ENCODE peak calls at places on chromosomes 5 and 9, in four cellular contexts. One of them, this sample, is unnamed.

GRCh38 chr5:72369301-72370079 is 49.3 kb downstream of the PTCD2 start:
- DNase-seq in psoas muscle: no peak
- DNase-seq in NCI-H82: no peak
- DNase-seq in C1 segment of cervical spinal cord: no peak
- DNase-seq in this sample: no peak

GRCh38 chr5:81971086-81971693 is 633 bp upstream of the ATG10 start:
- DNase-seq in psoas muscle: no peak
- DNase-seq in NCI-H82: peak
- DNase-seq in C1 segment of cervical spinal cord: no peak
- DNase-seq in this sample: no peak

GRCh38 chr5:17910318-17910717 is 276.1 kb downstream of the TAF11L14 start:
- DNase-seq in psoas muscle: no peak
- DNase-seq in NCI-H82: no peak
- DNase-seq in C1 segment of cervical spinal cord: no peak
- DNase-seq in this sample: no peak

GRCh38 chr9:130872511-130872910 is 24.1 kb downstream of the QRFP start:
- DNase-seq in psoas muscle: no peak
- DNase-seq in NCI-H82: no peak
- DNase-seq in C1 segment of cervical spinal cord: no peak
- DNase-seq in this sample: peak

GRCh38 chr9:127786773-127787123 is 914 bp downstream of the CDK9 start:
- DNase-seq in psoas muscle: no peak
- DNase-seq in NCI-H82: no peak
- DNase-seq in C1 segment of cervical spinal cord: no peak
- DNase-seq in this sample: peak

GRCh38 chr9:130073373-130073772 is 19.7 kb downstream of the GPR107 start:
- DNase-seq in psoas muscle: no peak
- DNase-seq in NCI-H82: no peak
- DNase-seq in C1 segment of cervical spinal cord: no peak
- DNase-seq in this sample: no peak

GRCh38 chr9:90814355-90814754 is 12.7 kb downstream of the SYK start:
- DNase-seq in psoas muscle: no peak
- DNase-seq in NCI-H82: no peak
- DNase-seq in C1 segment of cervical spinal cord: no peak
- DNase-seq in this sample: no peak

GRCh38 chr5:61790678-61791077 is 458.6 kb downstream of the ZSWIM6 start:
- DNase-seq in psoas muscle: no peak
- DNase-seq in NCI-H82: peak
- DNase-seq in C1 segment of cervical spinal cord: no peak
- DNase-seq in this sample: no peak

GRCh38 chr5:56402273-56403223 is 169.4 kb upstream of the ANKRD55 start:
- DNase-seq in psoas muscle: no peak
- DNase-seq in NCI-H82: peak
- DNase-seq in C1 segment of cervical spinal cord: no peak
- DNase-seq in this sample: no peak

GRCh38 chr5:78647411-78647818 is 1.2 kb downstream of the LHFPL2 start:
- DNase-seq in psoas muscle: no peak
- DNase-seq in NCI-H82: peak
- DNase-seq in C1 segment of cervical spinal cord: peak
- DNase-seq in this sample: peak

GRCh38 chr9:99162759-99163364 is 57.9 kb downstream of the TGFBR1 start:
- DNase-seq in psoas muscle: no peak
- DNase-seq in NCI-H82: peak
- DNase-seq in C1 segment of cervical spinal cord: no peak
- DNase-seq in this sample: no peak

GRCh38 chr9:2260401-2261306 is 245.5 kb downstream of the SMARCA2 start:
- DNase-seq in psoas muscle: no peak
- DNase-seq in NCI-H82: no peak
- DNase-seq in C1 segment of cervical spinal cord: no peak
- DNase-seq in this sample: no peak

GRCh38 chr9:34623386-34624235 is 3.3 kb upstream of the DCTN3 start:
- DNase-seq in psoas muscle: no peak
- DNase-seq in NCI-H82: no peak
- DNase-seq in C1 segment of cervical spinal cord: no peak
- DNase-seq in this sample: no peak

GRCh38 chr9:29078063-29078660 is 1504.9 kb upstream of the C9orf72 start:
- DNase-seq in psoas muscle: no peak
- DNase-seq in NCI-H82: no peak
- DNase-seq in C1 segment of cervical spinal cord: no peak
- DNase-seq in this sample: no peak

GRCh38 chr5:138035605-138036537 is 3.0 kb upstream of the FAM13B start:
- DNase-seq in psoas muscle: peak
- DNase-seq in NCI-H82: peak
- DNase-seq in C1 segment of cervical spinal cord: peak
- DNase-seq in this sample: peak

GRCh38 chr5:17113174-17113941 is 104.1 kb upstream of the BASP1 start:
- DNase-seq in psoas muscle: no peak
- DNase-seq in NCI-H82: no peak
- DNase-seq in C1 segment of cervical spinal cord: no peak
- DNase-seq in this sample: no peak

GRCh38 chr5:155052532-155052931 is 39.0 kb downstream of the KIF4B start:
- DNase-seq in psoas muscle: no peak
- DNase-seq in NCI-H82: no peak
- DNase-seq in C1 segment of cervical spinal cord: no peak
- DNase-seq in this sample: no peak

GRCh38 chr9:109258619-109259321 is 62.1 kb downstream of the EPB41L4B start:
- DNase-seq in psoas muscle: no peak
- DNase-seq in NCI-H82: peak
- DNase-seq in C1 segment of cervical spinal cord: no peak
- DNase-seq in this sample: peak

GRCh38 chr5:31213676-31214638 is 20.5 kb downstream of the CDH6 start:
- DNase-seq in psoas muscle: no peak
- DNase-seq in NCI-H82: no peak
- DNase-seq in C1 segment of cervical spinal cord: no peak
- DNase-seq in this sample: no peak

This sample was measured in right cardiac atrium.